ENCODE peak calls at places on chromosomes 13 and 19, in eight cellular contexts. L is dorsolateral prefrontal cortex, P is mesendoderm, X is heart left ventricle, D is choroid plexus epithelial cell, V is HFF-Myc, Q is fibroblast of the aortic adventitia, Z is cardiac muscle cell. S is an unnamed sample.

GRCh38 chr13:43561081-43561480 is 225.7 kb downstream of the ENOX1 start:
- DNase-seq in L (no peak), P (no peak), X (no peak), D (no peak), V (no peak), Q (no peak), Z (no peak), S (no peak)

GRCh38 chr19:17496337-17496997 is 15.0 kb upstream of the PGLS start:
- DNase-seq in L (peak; percentile 25), P (peak; percentile 88), X (peak; percentile 63), D (peak; percentile 78), V (no peak), Q (peak; percentile 59), Z (peak; percentile 79), S (no peak)

GRCh38 chr19:39498262-39499081 is at the start of gene DLL3:
- DNase-seq in L (no peak), P (peak; percentile 41), X (no peak), D (peak; percentile 11), V (no peak), Q (peak; percentile 6), Z (peak; percentile 22), S (no peak)

GRCh38 chr19:56942749-56943148 is 102.2 kb upstream of the PEG3 start:
- DNase-seq in L (no peak), P (peak; percentile 26), X (peak; percentile 49), D (no peak), V (no peak), Q (no peak), Z (peak; percentile 1), S (peak; percentile 79)

GRCh38 chr19:18895038-18895827 is 725 bp downstream of the CERS1 start:
- DNase-seq in L (peak; percentile 66), P (peak; percentile 81), X (peak; percentile 48), D (peak; percentile 7), V (no peak), Q (peak; percentile 24), Z (peak; percentile 91), S (no peak)

GRCh38 chr19:16825312-16826168 is 3.7 kb upstream of the SIN3B start:
- DNase-seq in L (peak; percentile 43), P (peak; percentile 77), X (peak; percentile 60), D (peak; percentile 85), V (peak; percentile 69), Q (peak; percentile 79), Z (no peak), S (no peak)

GRCh38 chr19:29491491-29491890 is 34.3 kb upstream of the VSTM2B start:
- DNase-seq in L (no peak), P (no peak), X (no peak), D (no peak), V (no peak), Q (no peak), Z (no peak), S (no peak)

GRCh38 chr19:55489711-55490477 is 1.7 kb downstream of the SSC5D start:
- DNase-seq in L (no peak), P (no peak), X (no peak), D (no peak), V (no peak), Q (peak; percentile 52), Z (no peak), S (no peak)

GRCh38 chr13:110306960-110307696 is at the start of the genes COL4A1 and COL4A2:
- DNase-seq in L (no peak), P (peak; percentile 79), X (peak; percentile 89), D (peak; percentile 88), V (no peak), Q (peak; percentile 43), Z (peak; percentile 81), S (peak; percentile 87)

GRCh38 chr19:36245210-36246005 is 30.5 kb downstream of the ZNF146 start:
- DNase-seq in L (peak; percentile 86), P (peak; percentile 93), X (no peak), D (no peak), V (no peak), Q (no peak), Z (no peak), S (no peak)

GRCh38 chr19:40808021-40808325 is 9.0 kb downstream of the EGLN2 start:
- DNase-seq in L (no peak), P (no peak), X (no peak), D (no peak), V (no peak), Q (no peak), Z (no peak), S (no peak)

GRCh38 chr13:24043590-24044350 is 116.8 kb upstream of the SPATA13 start:
- DNase-seq in L (no peak), P (no peak), X (no peak), D (no peak), V (no peak), Q (no peak), Z (no peak), S (no peak)

GRCh38 chr19:51621178-51621577 is 9.0 kb downstream of the SIGLEC5 start:
- DNase-seq in L (no peak), P (no peak), X (no peak), D (no peak), V (no peak), Q (no peak), Z (no peak), S (no peak)

GRCh38 chr13:70391678-70392077 is 283.4 kb upstream of the KLHL1 start:
- DNase-seq in L (no peak), P (peak; percentile 52), X (no peak), D (no peak), V (no peak), Q (no peak), Z (peak; percentile 22), S (no peak)

GRCh38 chr19:30374791-30375650 is 2.8 kb downstream of the ZNF536 start:
- DNase-seq in L (peak; percentile 37), P (peak; percentile 24), X (no peak), D (no peak), V (no peak), Q (no peak), Z (peak; percentile 12), S (no peak)

GRCh38 chr19:50368649-50369570 is 3.5 kb upstream of the NAPSA start:
- DNase-seq in L (peak; percentile 84), P (peak; percentile 92), X (peak; percentile 89), D (peak; percentile 95), V (peak; percentile 66), Q (peak; percentile 93), Z (peak; percentile 85), S (no peak)

GRCh38 chr13:47005761-47006414 is 109.0 kb upstream of the HTR2A start:
- DNase-seq in L (no peak), P (no peak), X (no peak), D (no peak), V (no peak), Q (no peak), Z (no peak), S (no peak)

GRCh38 chr13:54953786-54954185 is 1925.2 kb downstream of the OLFM4 start:
- DNase-seq in L (no peak), P (peak; percentile 30), X (no peak), D (no peak), V (no peak), Q (no peak), Z (no peak), S (no peak)

DNA sequence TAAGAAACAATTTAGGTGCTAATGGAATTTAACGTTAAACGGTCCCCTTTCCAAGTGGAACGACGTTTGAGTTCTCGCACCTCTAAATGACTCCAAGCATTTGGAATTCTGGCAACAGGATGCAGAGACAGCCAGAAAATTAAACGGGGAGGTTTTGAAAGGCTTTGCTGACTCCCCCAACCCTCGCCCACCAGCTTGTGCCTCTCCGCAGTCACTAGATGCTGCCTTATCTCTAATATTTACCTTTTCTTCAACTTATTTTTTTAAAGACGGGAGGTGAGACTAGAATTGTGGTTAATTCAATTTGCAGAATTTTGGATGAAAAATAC is 2.5 kb downstream of the ZIC2 start:
- DNase-seq in L (no peak), P (no peak), X (no peak), D (no peak), V (no peak), Q (no peak), Z (peak; percentile 1), S (no peak)
- H3K4me3 ChIP-seq in L (peak overlapping the region; percentile 59), P (peak overlapping the region; percentile 100), X (no peak overlapping the region), D (peak overlapping the region; percentile 90), V (no peak overlapping the region), Q (no peak overlapping the region), Z (no peak overlapping the region), S (no peak overlapping the region)

GRCh38 chr19:7450243-7451223 is 38.3 kb downstream of the PEX11G start:
- DNase-seq in L (no peak), P (peak; percentile 47), X (no peak), D (peak; percentile 24), V (no peak), Q (peak; percentile 51), Z (no peak), S (peak; percentile 84)

GRCh38 chr19:7458675-7459074 is 30.2 kb downstream of the PEX11G start:
- DNase-seq in L (no peak), P (no peak), X (no peak), D (no peak), V (no peak), Q (no peak), Z (no peak), S (no peak)

GRCh38 chr19:7455600-7456296 is 33.1 kb downstream of the PEX11G start:
- DNase-seq in L (no peak), P (no peak), X (no peak), D (no peak), V (no peak), Q (no peak), Z (no peak), S (no peak)

GRCh38 chr19:7456964-7457541 is 31.8 kb downstream of the PEX11G start:
- DNase-seq in L (no peak), P (no peak), X (no peak), D (no peak), V (no peak), Q (no peak), Z (no peak), S (no peak)

DNA sequence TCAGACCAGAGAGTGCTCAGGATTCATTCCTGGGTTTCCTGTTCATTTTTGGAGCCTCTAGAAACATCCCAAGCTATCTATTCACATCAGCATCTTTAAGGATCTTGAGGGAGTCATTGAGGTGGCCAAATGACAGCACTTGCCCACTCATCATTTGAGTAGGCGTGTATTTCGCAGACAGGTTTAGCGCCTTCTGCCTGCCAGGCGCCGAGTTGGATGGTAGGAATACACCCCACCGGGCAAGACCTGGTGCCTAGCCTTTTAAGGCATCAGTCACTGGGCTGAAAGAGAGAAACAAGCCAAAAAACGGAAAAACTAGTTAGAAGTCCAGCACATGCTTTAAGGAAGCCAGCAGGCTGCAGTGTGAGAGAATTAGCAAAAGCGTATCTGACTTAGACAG is 33.8 kb downstream of the PEX11G start:
- DNase-seq in L (no peak), P (no peak), X (no peak), D (no peak), V (no peak), Q (no peak), Z (no peak), S (no peak)
- H3K4me3 ChIP-seq in L (no peak overlapping the region), P (no peak overlapping the region), X (no peak overlapping the region), D (no peak overlapping the region), V (no peak overlapping the region), Q (no peak overlapping the region), Z (no peak overlapping the region), S (no peak overlapping the region)

GRCh38 chr19:5850743-5851293 is 431 bp downstream of the FUT3 start:
- DNase-seq in L (no peak), P (no peak), X (no peak), D (peak; percentile 75), V (no peak), Q (peak; percentile 77), Z (no peak), S (no peak)
- H3K4me3 ChIP-seq in L (no peak overlapping the region), P (no peak overlapping the region), X (no peak overlapping the region), D (no peak overlapping the region), V (no peak overlapping the region), Q (no peak overlapping the region), Z (no peak overlapping the region), S (no peak overlapping the region)

GRCh38 chr19:48552406-48553322 is 692 bp downstream of the SULT2B1 start:
- DNase-seq in L (no peak), P (no peak), X (no peak), D (no peak), V (no peak), Q (no peak), Z (no peak), S (no peak)
- H3K4me3 ChIP-seq in L (no peak overlapping the region), P (no peak overlapping the region), X (no peak overlapping the region), D (no peak overlapping the region), V (no peak overlapping the region), Q (no peak overlapping the region), Z (no peak overlapping the region), S (no peak overlapping the region)

GRCh38 chr13:50668044-50668443 is 175.4 kb downstream of the DLEU7 start:
- DNase-seq in L (no peak), P (no peak), X (no peak), D (no peak), V (no peak), Q (no peak), Z (no peak), S (no peak)
- H3K4me3 ChIP-seq in L (no peak overlapping the region), P (no peak overlapping the region), X (no peak overlapping the region), D (no peak overlapping the region), V (no peak overlapping the region), Q (no peak overlapping the region), Z (no peak overlapping the region), S (no peak overlapping the region)